ENCODE peak calls at places on chromosomes 3 and 15, in six cellular contexts. S is cardiac muscle cell, Z is astrocyte, W is right cardiac atrium, O is A549, F is hepatocyte. U is an unnamed sample. For H3K4me1 and H3K9me3, the result is how much of the 10 kb centered on the place peaks cover.

GRCh38 chr15:65028338-65028737 is 1.1 kb downstream of the MTFMT start:
- DNase-seq in O (no peak), F (no peak), Z (no peak), W (no peak), S (no peak), U (no peak)

GRCh38 chr15:73709241-73709640 is 25.1 kb downstream of the CD276 start:
- DNase-seq in S (no peak), F (no peak), O (no peak), Z (no peak), W (no peak), U (no peak)

GRCh38 chr15:88621789-88622604 is 857 bp downstream of the AEN start:
- DNase-seq in W (no peak), O (peak), Z (peak), F (peak), S (no peak), U (peak)

GRCh38 chr15:40763801-40764765 is at the start of gene GCHFR:
- DNase-seq in W (peak), S (peak), Z (peak), F (peak), O (peak), U (peak)

GRCh38 chr15:62994975-62995730 is 47.4 kb upstream of the TPM1 start:
- DNase-seq in Z (peak), O (peak), F (peak), W (no peak), S (no peak), U (no peak)

GRCh38 chr3:151770941-151771340 is 37.2 kb downstream of the AADACL2 start:
- DNase-seq in S (peak), W (peak), F (peak), Z (peak), O (peak), U (no peak)

GRCh38 chr15:42921049-42921731 is 612 bp upstream of the TTBK2 start:
- DNase-seq in Z (peak), F (peak), W (no peak), S (peak), O (no peak), U (peak)

GRCh38 chr3:25674670-25675069 is 10.0 kb upstream of the TOP2B start:
- DNase-seq in W (no peak), S (no peak), F (no peak), O (no peak), Z (no peak), U (no peak)

GRCh38 chr15:62071711-62072308 is 5.0 kb downstream of the C2CD4A start:
- DNase-seq in W (no peak), F (peak), Z (no peak), O (peak), S (peak), U (peak)

GRCh38 chr3:139430467-139430866 is 41.0 kb upstream of the COPB2 start:
- DNase-seq in F (no peak), Z (no peak), S (no peak), W (no peak), O (no peak), U (no peak)

GRCh38 chr3:85592256-85592655 is 633.5 kb downstream of the CADM2 start:
- DNase-seq in Z (peak), F (no peak), W (no peak), O (no peak), S (no peak), U (no peak)

GRCh38 chr3:143973352-143974021 is 1.9 kb downstream of the DIPK2A start:
- DNase-seq in F (peak), Z (no peak), O (peak), S (peak), W (no peak), U (no peak)

GRCh38 chr15:90592144-90592887 is 62.6 kb downstream of the CRTC3 start:
- DNase-seq in O (no peak), W (no peak), Z (peak), S (peak), F (no peak), U (no peak)

GRCh38 chr15:65945616-65946015 is 76.3 kb downstream of the RAB11A start:
- DNase-seq in Z (no peak), O (no peak), W (no peak), F (no peak), S (no peak), U (no peak)

GRCh38 chr15:69308949-69309348 is 10.2 kb downstream of the PAQR5 start:
- DNase-seq in F (no peak), W (no peak), S (no peak), O (no peak), Z (no peak), U (no peak)

GRCh38 chr3:126304704-126305103 is 52.5 kb downstream of the KLF15 start:
- DNase-seq in O (no peak), S (no peak), Z (peak), F (no peak), W (no peak), U (no peak)

GRCh38 chr3:153277029-153277428 is 115.0 kb downstream of the RAP2B start:
- DNase-seq in S (no peak), Z (no peak), W (no peak), F (no peak), O (no peak), U (no peak)

GRCh38 chr3:123061856-123062255 is 5.0 kb upstream of the PDIA5 start:
- DNase-seq in Z (no peak), F (no peak), O (no peak), S (no peak), W (no peak), U (no peak)

GRCh38 chr15:65323071-65323511 is 18.6 kb downstream of the RNU5B-1 start:
- DNase-seq in O (no peak), W (peak), Z (peak), F (peak), S (peak), U (no peak)

GRCh38 chr3:41808152-41808551 is 153.8 kb downstream of the ULK4 start:
- DNase-seq in F (peak), O (no peak), S (peak), W (no peak), Z (peak), U (no peak)

GRCh38 chr15:58537480-58537879 is 105.7 kb downstream of the LIPC start:
- DNase-seq in S (no peak), W (no peak), O (no peak), F (no peak), Z (no peak), U (no peak)

GRCh38 chr3:37853691-37854413 is 7.8 kb upstream of the CTDSPL start:
- DNase-seq in W (no peak), F (no peak), O (no peak), Z (no peak), S (no peak), U (no peak)

GRCh38 chr15:63972801-63973200 is 73.5 kb downstream of the DAPK2 start:
- DNase-seq in S (no peak), Z (no peak), W (no peak), O (no peak), F (no peak), U (no peak)

GRCh38 chr3:182327196-182327681 is 466.1 kb upstream of the ATP11B start:
- DNase-seq in F (no peak), W (no peak), S (no peak), Z (peak), O (no peak), U (no peak)

GRCh38 chr3:66196633-66197032 is 24.2 kb upstream of the SLC25A26 start:
- DNase-seq in S (no peak), F (no peak), W (no peak), O (no peak), Z (no peak), U (no peak)

GRCh38 chr3:113136071-113136470 is 75.3 kb upstream of the BOC start:
- DNase-seq in Z (no peak), W (no peak), F (peak), O (peak), S (peak), U (peak)

GRCh38 chr3:198081421-198081844 is 121.4 kb downstream of the LMLN start:
- DNase-seq in F (no peak), W (peak), O (no peak), Z (no peak), S (no peak), U (no peak)

GRCh38 chr3:43641306-43642114 is 19.7 kb upstream of the ANO10 start:
- DNase-seq in S (no peak), Z (peak), W (no peak), O (no peak), F (no peak), U (no peak)

GRCh38 chr3:9862391-9863235 is 17.4 kb downstream of the CIDEC start:
- DNase-seq in F (peak), W (peak), S (peak), O (peak), Z (no peak), U (no peak)

GRCh38 chr3:154178172-154178571 is 57.0 kb downstream of the ARHGEF26 start:
- DNase-seq in F (no peak), S (no peak), O (no peak), Z (no peak), W (no peak), U (no peak)

GRCh38 chr3:27293954-27294353 is 75.2 kb downstream of the NEK10 start:
- DNase-seq in S (no peak), W (no peak), Z (no peak), F (no peak), O (no peak), U (no peak)

GRCh38 chr15:58410353-58410752 is 21.4 kb upstream of the LIPC start:
- DNase-seq in S (peak), W (no peak), F (no peak), Z (no peak), O (no peak), U (peak)

GRCh38 chr3:135262441-135262840 is 467.4 kb downstream of the EPHB1 start:
- DNase-seq in Z (no peak), O (no peak), F (no peak), W (no peak), S (no peak), U (no peak)

DNA sequence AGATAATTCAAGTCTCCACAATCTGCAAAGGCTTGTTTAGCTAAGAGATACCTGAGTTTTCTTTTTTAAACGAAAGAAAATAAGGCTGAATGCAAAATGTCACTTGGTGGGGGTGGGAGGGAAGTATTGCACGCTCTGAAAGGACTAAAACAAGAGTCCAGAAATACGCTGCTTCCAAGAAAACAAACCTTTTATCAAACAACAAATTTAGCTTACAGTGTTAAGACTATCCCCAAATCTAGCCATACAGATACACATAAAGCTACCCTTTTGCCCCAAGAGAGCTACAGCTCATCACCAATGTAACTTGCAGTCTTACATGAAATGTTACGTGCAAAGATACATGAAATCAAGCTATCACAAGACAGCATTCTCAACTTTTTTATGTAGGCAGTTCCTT is 522.5 kb downstream of the FOXP1 start:
- DNase-seq in Z (no peak), F (no peak), O (no peak), S (no peak), W (no peak), U (no peak)
- H3K4me1 ChIP-seq in Z (under half), F (under half), O (half or more), S (half or more), W (under half), U (half or more)

GRCh38 chr3:44721231-44722102 is 8.0 kb upstream of the ZNF501 start:
- DNase-seq in Z (peak), S (peak), O (no peak), F (no peak), W (no peak), U (no peak)
- H3K9me3 ChIP-seq in Z (half or more), S (under half), O (half or more), F (under half), W (under half), U (half or more)

GRCh38 chr15:38072507-38073277 is 138.3 kb downstream of the TMCO5A start:
- DNase-seq in Z (peak), S (peak), F (peak), O (peak), W (peak), U (no peak)

GRCh38 chr15:38073278-38073930 is 139.0 kb downstream of the TMCO5A start:
- DNase-seq in O (no peak), S (peak), Z (no peak), W (no peak), F (peak), U (no peak)

GRCh38 chr15:38076806-38077205 is 142.4 kb downstream of the TMCO5A start:
- DNase-seq in S (no peak), Z (no peak), O (no peak), F (no peak), W (no peak), U (no peak)

GRCh38 chr15:38074029-38074428 is 139.6 kb downstream of the TMCO5A start:
- DNase-seq in Z (no peak), F (no peak), S (peak), O (no peak), W (no peak), U (no peak)

DNA sequence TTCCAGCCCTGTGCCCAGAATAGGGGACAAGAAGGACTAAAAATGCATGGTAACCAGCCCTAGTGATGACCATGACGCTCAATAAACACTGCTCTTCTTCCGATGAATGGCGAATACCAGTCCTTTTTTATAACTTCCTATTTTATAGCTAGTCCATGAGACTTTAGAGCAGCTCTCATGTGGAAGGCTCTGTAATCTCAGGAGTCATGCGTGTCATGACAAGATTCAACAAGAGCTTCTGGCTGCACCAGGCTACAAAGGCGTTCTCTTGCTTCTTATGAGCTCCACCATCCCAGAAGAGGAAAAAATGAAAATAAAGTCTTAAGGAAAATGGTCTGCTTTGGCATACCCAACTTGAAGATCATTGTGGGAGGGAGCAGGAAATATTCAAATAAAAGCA is 141.0 kb downstream of the TMCO5A start:
- DNase-seq in F (no peak), W (no peak), S (no peak), Z (no peak), O (no peak), U (no peak)
- H3K4me3 ChIP-seq in F (no peak), W (no peak), S (no peak), Z (no peak), O (no peak), U (no peak)

GRCh38 chr3:129593595-129594339 is 12.7 kb downstream of the PLXND1 start:
- DNase-seq in S (no peak), O (no peak), F (no peak), W (no peak), Z (no peak), U (peak)
- H3K4me1 ChIP-seq in S (under half), O (half or more), F (half or more), W (under half), Z (under half), U (under half)

GRCh38 chr15:82554857-82555256 is 14.6 kb upstream of the RPS17 start:
- DNase-seq in Z (no peak), F (no peak), S (no peak), O (no peak), W (no peak), U (no peak)
- H3K9me3 ChIP-seq in Z (under half), F (under half), S (under half), O (under half), W (under half), U (under half)

DNA sequence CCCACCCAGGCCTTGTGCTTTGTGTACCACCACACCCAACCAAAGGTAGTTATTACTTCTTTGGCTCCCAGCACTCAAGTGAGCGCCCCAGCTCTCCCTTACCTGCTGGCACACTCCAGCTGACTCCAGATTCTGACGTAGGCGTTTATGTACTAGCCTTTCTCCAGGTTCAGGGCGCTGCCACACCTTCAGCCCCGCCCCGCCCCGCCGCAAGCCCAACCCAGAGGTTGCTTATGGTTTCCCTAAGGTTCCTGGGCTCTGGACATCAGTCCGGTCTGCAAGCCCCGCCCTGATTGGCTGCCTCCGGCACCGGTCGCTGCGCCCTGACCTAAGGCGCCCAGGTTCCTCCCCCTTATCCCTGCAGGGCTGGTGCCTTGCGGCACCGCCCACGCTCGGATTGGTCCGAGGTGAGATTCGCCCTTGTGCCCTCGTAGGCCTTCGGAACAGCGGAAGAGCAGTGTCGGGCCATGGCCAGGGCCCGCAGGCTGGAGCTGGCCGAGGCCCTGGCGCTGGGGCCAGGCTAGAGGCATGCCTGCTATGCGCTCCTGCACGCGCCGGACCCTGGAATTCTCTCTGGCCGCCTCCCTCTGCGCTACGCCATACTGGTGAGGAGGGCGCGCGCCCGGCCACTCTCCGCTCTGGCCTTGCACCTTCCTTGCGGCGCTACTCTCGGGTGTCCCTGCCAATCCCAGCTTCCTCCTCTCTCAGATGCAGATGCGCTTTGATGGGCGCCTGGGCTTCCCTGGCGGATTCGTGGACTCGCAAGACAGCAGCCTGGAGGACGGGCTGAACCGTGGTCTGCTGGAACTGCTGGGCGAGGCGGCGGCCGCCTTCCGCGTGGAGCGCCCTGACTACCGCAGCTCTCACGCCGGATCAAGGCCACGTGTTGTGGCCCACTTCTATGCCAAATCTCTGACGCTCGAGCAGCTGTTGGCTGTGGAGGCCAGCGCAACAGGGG is 19.8 kb upstream of the NUDT16 start:
- DNase-seq in O (peak), Z (peak), S (peak), W (peak), F (peak), U (no peak)
- H3K4me3 ChIP-seq in O (peak), Z (peak), S (peak), W (peak), F (peak), U (no peak)

GRCh38 chr3:11556234-11556633 is 87.5 kb downstream of the VGLL4 start:
- DNase-seq in Z (no peak), W (no peak), O (no peak), S (no peak), F (no peak), U (no peak)
- H3K4me1 ChIP-seq in Z (half or more), W (under half), O (under half), S (under half), F (under half), U (under half)

GRCh38 chr3:13203398-13204176 is 130.4 kb upstream of the IQSEC1 start:
- DNase-seq in S (no peak), Z (no peak), W (no peak), F (no peak), O (no peak), U (no peak)

GRCh38 chr3:13206799-13207577 is 133.8 kb upstream of the IQSEC1 start:
- DNase-seq in Z (no peak), W (no peak), F (no peak), O (no peak), S (no peak), U (no peak)

GRCh38 chr3:13204177-13204581 is 130.9 kb upstream of the IQSEC1 start:
- DNase-seq in Z (no peak), O (no peak), W (no peak), S (no peak), F (no peak), U (no peak)

GRCh38 chr3:13207578-13207922 is 134.3 kb upstream of the IQSEC1 start:
- DNase-seq in O (no peak), W (no peak), F (no peak), Z (no peak), S (no peak), U (no peak)

DNA sequence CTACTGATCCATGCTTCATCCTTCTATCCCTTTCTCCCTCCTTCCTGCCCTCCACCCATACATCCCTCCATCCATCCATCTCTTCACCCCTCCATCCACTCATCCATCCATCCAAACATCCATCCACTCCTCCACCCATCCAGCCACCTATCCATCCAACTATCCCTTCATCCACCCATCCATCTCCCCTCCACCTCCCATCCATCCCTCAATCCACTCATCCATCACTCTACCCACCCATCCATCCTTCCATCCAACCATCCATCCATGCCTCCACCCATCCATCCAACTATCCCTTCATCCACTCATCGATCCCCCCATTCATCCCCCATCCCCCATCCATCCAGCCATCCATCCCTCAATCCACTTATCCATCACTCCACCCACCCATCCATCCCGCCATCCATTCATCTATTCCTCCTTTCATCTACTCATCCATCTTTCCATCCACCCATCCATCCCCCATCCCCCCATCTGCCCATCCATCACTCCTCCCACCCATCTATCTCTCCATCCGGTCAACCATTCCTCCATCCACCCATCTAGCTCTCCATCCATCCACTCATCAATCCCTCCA is 132.4 kb upstream of the IQSEC1 start:
- DNase-seq in W (no peak), S (no peak), F (no peak), Z (no peak), O (no peak), U (no peak)
- H3K9me3 ChIP-seq in W (under half), S (under half), F (under half), Z (under half), O (under half), U (under half)

U was measured in naive thymus-derived CD4-positive, alpha-beta T cell.